ENCODE peak calls at places on chromosomes 2 and 18, in seven cellular contexts. G is SK-N-SH, Q is A549, J is K562, K is HepG2, S is H1, I is GM12878. Z is an unnamed sample.

GRCh38 chr2:9178905-9179571 is 27.6 kb upstream of the ASAP2 start:
- DNase-seq in G (no peak), Q (no peak), J (no peak), K (peak; percentile 93), S (no peak), I (peak; percentile 17), Z (peak; percentile 88)

GRCh38 chr18:31648966-31649429 is 35.4 kb downstream of the B4GALT6 start:
- DNase-seq in G (no peak), Q (peak; percentile 21), J (peak; percentile 51), K (peak; percentile 13), S (no peak), I (peak; percentile 85), Z (peak; percentile 15)

GRCh38 chr2:49002750-49003149 is 151.6 kb downstream of the FSHR start:
- DNase-seq in G (no peak), Q (no peak), J (no peak), K (no peak), S (no peak), I (no peak), Z (peak; percentile 2)

GRCh38 chr18:59631583-59632181 is 65.5 kb downstream of the CCBE1 start:
- DNase-seq in G (peak; percentile 35), Q (peak; percentile 6), J (peak; percentile 9), K (peak; percentile 1), S (no peak), I (no peak), Z (peak; percentile 58)

GRCh38 chr2:162967137-162967536 is 128.6 kb upstream of the KCNH7 start:
- DNase-seq in G (peak; percentile 22), Q (no peak), J (no peak), K (no peak), S (no peak), I (no peak), Z (no peak)

GRCh38 chr2:60294901-60295590 is 258.4 kb downstream of the BCL11A start:
- DNase-seq in G (no peak), Q (no peak), J (no peak), K (peak; percentile 16), S (no peak), I (no peak), Z (no peak)

GRCh38 chr2:215754546-215754945 is 258.8 kb downstream of the MREG start:
- DNase-seq in G (no peak), Q (no peak), J (no peak), K (no peak), S (no peak), I (no peak), Z (no peak)

GRCh38 chr2:224973112-224974016 is 68.9 kb downstream of the DOCK10 start:
- DNase-seq in G (no peak), Q (no peak), J (no peak), K (no peak), S (no peak), I (no peak), Z (no peak)

GRCh38 chr2:27191107-27191829 is 20.6 kb upstream of the ATRAID start:
- DNase-seq in G (peak; percentile 84), Q (peak; percentile 60), J (peak; percentile 79), K (peak; percentile 87), S (no peak), I (no peak), Z (peak; percentile 71)

GRCh38 chr2:3483227-3483985 is 35.9 kb downstream of the ADI1 start:
- DNase-seq in G (no peak), Q (no peak), J (no peak), K (no peak), S (peak; percentile 93), I (no peak), Z (peak; percentile 58)

GRCh38 chr2:18545384-18545783 is 15.1 kb downstream of the RDH14 start:
- DNase-seq in G (no peak), Q (no peak), J (no peak), K (no peak), S (no peak), I (no peak), Z (peak; percentile 86)

GRCh38 chr2:850429-850828 is 100.2 kb upstream of the SNTG2 start:
- DNase-seq in G (no peak), Q (no peak), J (no peak), K (no peak), S (no peak), I (no peak), Z (no peak)

GRCh38 chr2:9975805-9976447 is 24.4 kb downstream of the GRHL1 start:
- DNase-seq in G (no peak), Q (peak; percentile 98), J (peak; percentile 58), K (no peak), S (no peak), I (no peak), Z (peak; percentile 98)

GRCh38 chr2:14675489-14675888 is 43.0 kb downstream of the LRATD1 start:
- DNase-seq in G (peak; percentile 19), Q (no peak), J (no peak), K (no peak), S (no peak), I (no peak), Z (no peak)

GRCh38 chr18:74230922-74231714 is 60.6 kb downstream of the CYB5A start:
- DNase-seq in G (no peak), Q (no peak), J (no peak), K (no peak), S (no peak), I (no peak), Z (no peak)

GRCh38 chr2:21453728-21454127 is 330.0 kb downstream of the TDRD15 start:
- DNase-seq in G (no peak), Q (no peak), J (no peak), K (no peak), S (no peak), I (no peak), Z (peak; percentile 61)

GRCh38 chr2:21451418-21451817 is 327.6 kb downstream of the TDRD15 start:
- DNase-seq in G (no peak), Q (no peak), J (no peak), K (no peak), S (no peak), I (no peak), Z (peak; percentile 77)

GRCh38 chr2:21454839-21455238 is 331.1 kb downstream of the TDRD15 start:
- DNase-seq in G (no peak), Q (no peak), J (no peak), K (no peak), S (no peak), I (no peak), Z (no peak)

GRCh38 chr2:21452263-21452662 is 328.5 kb downstream of the TDRD15 start:
- DNase-seq in G (peak; percentile 47), Q (no peak), J (no peak), K (no peak), S (no peak), I (no peak), Z (no peak)

GRCh38 chr2:21452678-21453077 is 328.9 kb downstream of the TDRD15 start:
- DNase-seq in G (peak; percentile 33), Q (no peak), J (no peak), K (no peak), S (no peak), I (no peak), Z (no peak)
- TF ChIP-seq USF2 in G (no peak), Q (no peak), J (no peak), K (no peak), S (no peak), I (no peak), Z (no peak)

GRCh38 chr18:48784654-48785053 is 166.1 kb downstream of the SMAD7 start:
- DNase-seq in G (no peak), Q (no peak), J (no peak), K (no peak), S (no peak), I (peak; percentile 28), Z (no peak)

GRCh38 chr18:48783616-48784520 is 166.9 kb downstream of the SMAD7 start:
- DNase-seq in G (no peak), Q (no peak), J (no peak), K (no peak), S (no peak), I (no peak), Z (no peak)

GRCh38 chr18:48786621-48787522 is 163.9 kb downstream of the SMAD7 start:
- DNase-seq in G (no peak), Q (no peak), J (no peak), K (no peak), S (no peak), I (no peak), Z (no peak)

GRCh38 chr18:48785686-48786470 is 164.9 kb downstream of the SMAD7 start:
- DNase-seq in G (no peak), Q (no peak), J (no peak), K (no peak), S (no peak), I (no peak), Z (no peak)

GRCh38 chr18:48785091-48785614 is 165.6 kb downstream of the SMAD7 start:
- DNase-seq in G (no peak), Q (no peak), J (no peak), K (no peak), S (no peak), I (peak; percentile 94), Z (no peak)
- H3K27ac ChIP-seq in G (no peak overlapping the region), Q (no peak overlapping the region), J (no peak overlapping the region), K (no peak overlapping the region), S (no peak overlapping the region), I (peak overlapping the region; percentile 91), Z (no peak overlapping the region)

GRCh38 chr2:223954401-223954800 is 2.9 kb upstream of the MRPL44 start:
- DNase-seq in G (no peak), Q (no peak), J (no peak), K (peak; percentile 14), S (no peak), I (no peak), Z (peak; percentile 94)
- TF ChIP-seq USF2 in G (no peak), Q (no peak), J (no peak), K (no peak), S (no peak), I (no peak), Z (no peak)

GRCh38 chr18:13233746-13234527 is 15.4 kb downstream of the LDLRAD4 start:
- DNase-seq in G (no peak), Q (no peak), J (no peak), K (no peak), S (no peak), I (no peak), Z (no peak)

GRCh38 chr18:13235981-13236380 is 17.4 kb downstream of the LDLRAD4 start:
- DNase-seq in G (no peak), Q (no peak), J (no peak), K (no peak), S (no peak), I (no peak), Z (no peak)

GRCh38 chr18:13236411-13236810 is 17.9 kb downstream of the LDLRAD4 start:
- DNase-seq in G (no peak), Q (no peak), J (no peak), K (no peak), S (no peak), I (no peak), Z (no peak)

GRCh38 chr18:13234528-13234795 is 15.9 kb downstream of the LDLRAD4 start:
- DNase-seq in G (no peak), Q (no peak), J (no peak), K (no peak), S (no peak), I (no peak), Z (no peak)

DNA sequence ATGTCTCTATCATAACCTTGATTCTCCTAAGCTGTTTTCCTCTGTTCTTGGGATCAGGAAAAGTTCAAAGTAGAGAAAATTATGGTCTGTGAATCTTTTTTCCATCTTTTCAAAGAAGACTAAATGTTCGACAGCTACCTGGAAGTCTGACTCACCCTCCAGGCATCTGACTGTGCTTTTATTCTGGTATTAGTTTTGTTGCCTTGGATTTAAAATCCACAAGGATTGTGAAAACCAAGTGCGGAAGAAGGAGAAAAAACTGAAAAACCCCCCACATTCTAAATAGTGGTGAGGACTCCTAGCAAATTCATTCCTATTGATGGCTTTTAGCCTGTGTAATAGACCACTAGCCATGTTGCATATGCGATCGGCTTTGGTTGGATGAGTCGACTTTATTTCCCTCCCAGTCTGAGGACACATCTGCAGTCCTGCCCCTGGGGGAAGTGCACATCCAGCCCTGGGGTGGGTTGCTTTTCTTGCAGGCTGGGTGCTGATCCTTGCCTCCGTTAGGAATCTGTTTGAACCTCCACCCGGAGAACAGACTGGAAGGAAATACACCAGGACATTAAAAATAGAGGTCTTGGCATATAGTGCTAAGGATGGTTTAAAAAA is 16.9 kb downstream of the LDLRAD4 start:
- DNase-seq in G (no peak), Q (no peak), J (no peak), K (no peak), S (no peak), I (no peak), Z (no peak)
- H3K27ac ChIP-seq in G (no peak overlapping the region), Q (no peak overlapping the region), J (no peak overlapping the region), K (no peak overlapping the region), S (no peak overlapping the region), I (no peak overlapping the region), Z (no peak overlapping the region)

Z was measured in IMR-90.